ENCODE peak calls at places on chromosomes 13 and 19, in ten cellular contexts. E, B, U, L, W, Q, H, T, G and Z are unnamed samples.

GRCh38 chr19:54415208-54415900 is at the start of gene TTYH1:
- DNase-seq in Q (no peak), B (no peak), E (peak; percentile 78), L (no peak), W (no peak), G (no peak), U (no peak), T (peak; percentile 44), H (no peak), Z (no peak)

GRCh38 chr13:92103673-92104296 is 705.4 kb downstream of the GPC5 start:
- DNase-seq in Q (no peak), B (peak; percentile 88), G (no peak), L (no peak), U (no peak), W (no peak), H (no peak), E (no peak), T (no peak), Z (peak; percentile 8)

GRCh38 chr13:111156421-111156820 is 41.3 kb downstream of the ARHGEF7 start:
- DNase-seq in Q (no peak), H (no peak), L (no peak), G (no peak), U (no peak), B (no peak), E (no peak), W (no peak), T (no peak), Z (no peak)

GRCh38 chr19:14333101-14333871 is 48.0 kb upstream of the ADGRE5 start:
- DNase-seq in G (no peak), B (no peak), T (no peak), W (no peak), Q (no peak), E (peak; percentile 59), L (no peak), U (no peak), H (no peak), Z (peak; percentile 19)

GRCh38 chr19:27892500-27892899 is 1320.5 kb downstream of the UQCRFS1 start:
- DNase-seq in T (no peak), H (no peak), L (no peak), W (no peak), U (no peak), Q (no peak), B (no peak), G (no peak), E (no peak), Z (no peak)

GRCh38 chr19:55640577-55641375 is at the start of gene ZNF580:
- DNase-seq in E (peak; percentile 78), W (no peak), H (peak; percentile 62), U (peak; percentile 63), T (peak; percentile 49), B (peak; percentile 85), Q (peak; percentile 61), G (no peak), L (peak; percentile 73), Z (peak; percentile 73)

GRCh38 chr13:40442191-40442590 is 224.2 kb downstream of the FOXO1 start:
- DNase-seq in E (no peak), Q (no peak), W (no peak), U (no peak), G (no peak), L (no peak), B (no peak), T (no peak), H (no peak), Z (peak; percentile 32)

GRCh38 chr19:50874185-50874584 is 946 bp downstream of the KLK2 start:
- DNase-seq in Q (no peak), W (no peak), U (no peak), H (no peak), B (no peak), T (no peak), L (no peak), E (no peak), G (no peak), Z (no peak)

DNA sequence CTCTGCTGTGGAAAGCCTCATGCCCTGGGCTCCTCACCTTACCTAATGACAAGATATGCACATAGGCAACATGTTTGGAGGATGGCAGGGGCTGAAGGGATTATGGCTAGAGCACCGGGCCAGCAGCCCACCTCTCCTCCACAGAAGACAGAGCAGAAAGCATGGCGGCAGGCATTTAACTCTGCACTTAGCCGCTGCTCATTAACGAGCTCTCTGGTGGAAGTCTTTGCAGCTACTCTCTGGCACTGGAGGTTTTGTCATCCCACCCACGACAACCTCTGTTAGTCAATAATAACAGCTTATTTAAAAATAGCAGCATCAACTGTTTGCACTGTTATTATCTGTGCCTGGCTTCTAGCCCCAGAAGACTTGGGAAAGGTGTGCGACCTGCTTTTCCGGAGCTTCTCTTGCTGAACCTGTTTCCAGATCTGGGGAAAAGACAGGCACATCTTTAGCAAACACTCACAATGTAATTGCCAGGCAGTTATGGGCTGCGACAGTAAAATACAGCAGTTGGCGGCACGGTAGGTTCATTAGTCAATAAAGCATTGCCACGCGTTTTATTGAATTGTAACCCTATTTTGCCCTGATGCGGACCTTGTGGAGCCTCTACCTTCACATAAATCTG is 223.5 kb upstream of the TSHZ3 start:
- DNase-seq in W (no peak), B (no peak), U (no peak), L (no peak), T (no peak), H (no peak), E (peak; percentile 23), Q (no peak), G (no peak), Z (no peak)
- H3K36me3 ChIP-seq in W (no peaks in the 10 kb centered on the region), B (no peaks in the 10 kb centered on the region), U (no peaks in the 10 kb centered on the region), L (no peaks in the 10 kb centered on the region), T (no peaks in the 10 kb centered on the region), H (no peaks in the 10 kb centered on the region), E (no peaks in the 10 kb centered on the region), Q (no peaks in the 10 kb centered on the region), G (no peaks in the 10 kb centered on the region), Z (no peaks in the 10 kb centered on the region)

GRCh38 chr13:95155093-95155492 is 146.2 kb downstream of the ABCC4 start:
- DNase-seq in L (no peak), W (no peak), H (no peak), U (no peak), G (no peak), B (no peak), E (no peak), Q (no peak), T (no peak), Z (no peak)

GRCh38 chr13:95156208-95156607 is 145.0 kb downstream of the ABCC4 start:
- DNase-seq in L (no peak), G (peak; percentile 43), T (no peak), W (no peak), Q (no peak), U (no peak), B (no peak), H (no peak), E (no peak), Z (no peak)

GRCh38 chr13:95164830-95165229 is 136.4 kb downstream of the ABCC4 start:
- DNase-seq in L (no peak), Q (no peak), T (no peak), G (no peak), W (no peak), U (no peak), H (no peak), B (no peak), E (no peak), Z (no peak)

GRCh38 chr13:95155504-95155903 is 145.7 kb downstream of the ABCC4 start:
- DNase-seq in E (no peak), H (no peak), L (no peak), T (no peak), Q (no peak), U (no peak), W (no peak), G (no peak), B (no peak), Z (no peak)

GRCh38 chr13:95160112-95160906 is 140.9 kb downstream of the ABCC4 start:
- DNase-seq in T (no peak), H (no peak), G (peak; percentile 55), B (no peak), L (no peak), E (no peak), Q (no peak), W (no peak), U (no peak), Z (peak; percentile 93)
- TF ChIP-seq CTCF in T (no peak), H (no peak), G (no peak), B (no peak), L (no peak), E (no peak), Q (no peak), W (no peak), U (no peak), Z (no peak)

DNA sequence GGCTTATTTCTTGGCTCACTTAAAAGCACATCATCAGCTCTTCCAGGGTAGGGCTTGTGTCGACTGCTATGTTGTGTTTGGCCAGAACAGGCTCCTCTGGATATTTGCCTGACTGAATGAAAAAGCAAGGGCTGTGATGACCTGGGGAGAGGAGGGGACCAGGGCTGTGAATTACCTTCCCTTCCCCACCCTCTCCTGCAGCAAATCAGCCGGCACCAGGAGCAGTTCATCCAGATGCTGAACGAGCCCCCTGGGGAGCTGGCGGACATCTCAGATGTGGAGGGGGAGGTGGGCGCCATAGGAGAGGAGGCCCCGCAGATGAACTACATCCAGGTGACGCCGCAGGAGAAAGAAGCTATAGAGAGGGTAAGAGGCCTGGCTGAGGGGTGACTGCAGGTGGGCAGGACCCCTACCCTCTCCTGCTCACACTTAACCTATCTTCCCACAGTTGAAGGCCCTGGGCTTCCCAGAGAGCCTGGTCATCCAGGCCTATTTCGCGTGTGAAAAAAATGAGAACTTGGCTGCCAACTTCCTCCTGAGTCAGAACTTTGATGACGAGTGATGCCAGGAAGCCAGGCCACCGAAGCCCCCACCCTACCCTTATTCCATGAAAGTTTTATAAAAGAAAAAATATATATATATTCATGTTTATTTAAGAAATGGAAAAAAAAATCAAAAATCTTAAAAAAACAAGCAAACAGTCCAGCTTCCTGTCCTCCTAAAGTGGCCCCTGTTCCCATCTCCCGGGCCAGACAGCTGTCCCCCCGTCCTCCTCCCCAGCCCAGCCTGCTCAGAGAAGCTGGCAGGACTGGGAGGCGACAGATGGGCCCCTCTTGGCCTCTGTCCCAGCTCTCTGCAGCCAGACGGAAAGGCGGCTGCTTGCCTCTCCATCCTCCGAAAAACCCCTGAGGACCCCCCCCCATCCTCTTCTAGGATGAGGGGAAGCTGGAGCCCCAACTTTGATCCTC is 4.3 kb downstream of the GADD45GIP1 start:
- DNase-seq in H (no peak), G (peak; percentile 61), U (no peak), W (no peak), Q (no peak), T (no peak), L (no peak), E (no peak), B (no peak), Z (peak; percentile 77)
- H3K36me3 ChIP-seq in H (peaks cover 8% of the 10 kb centered on the region), G (peaks cover 39% of the 10 kb centered on the region), U (peaks cover 17% of the 10 kb centered on the region), W (peaks cover 51% of the 10 kb centered on the region), Q (peaks cover 29% of the 10 kb centered on the region), T (peaks cover 29% of the 10 kb centered on the region), L (peaks cover 74% of the 10 kb centered on the region), E (no peaks in the 10 kb centered on the region), B (peaks cover 4% of the 10 kb centered on the region), Z (peaks cover 36% of the 10 kb centered on the region)

DNA sequence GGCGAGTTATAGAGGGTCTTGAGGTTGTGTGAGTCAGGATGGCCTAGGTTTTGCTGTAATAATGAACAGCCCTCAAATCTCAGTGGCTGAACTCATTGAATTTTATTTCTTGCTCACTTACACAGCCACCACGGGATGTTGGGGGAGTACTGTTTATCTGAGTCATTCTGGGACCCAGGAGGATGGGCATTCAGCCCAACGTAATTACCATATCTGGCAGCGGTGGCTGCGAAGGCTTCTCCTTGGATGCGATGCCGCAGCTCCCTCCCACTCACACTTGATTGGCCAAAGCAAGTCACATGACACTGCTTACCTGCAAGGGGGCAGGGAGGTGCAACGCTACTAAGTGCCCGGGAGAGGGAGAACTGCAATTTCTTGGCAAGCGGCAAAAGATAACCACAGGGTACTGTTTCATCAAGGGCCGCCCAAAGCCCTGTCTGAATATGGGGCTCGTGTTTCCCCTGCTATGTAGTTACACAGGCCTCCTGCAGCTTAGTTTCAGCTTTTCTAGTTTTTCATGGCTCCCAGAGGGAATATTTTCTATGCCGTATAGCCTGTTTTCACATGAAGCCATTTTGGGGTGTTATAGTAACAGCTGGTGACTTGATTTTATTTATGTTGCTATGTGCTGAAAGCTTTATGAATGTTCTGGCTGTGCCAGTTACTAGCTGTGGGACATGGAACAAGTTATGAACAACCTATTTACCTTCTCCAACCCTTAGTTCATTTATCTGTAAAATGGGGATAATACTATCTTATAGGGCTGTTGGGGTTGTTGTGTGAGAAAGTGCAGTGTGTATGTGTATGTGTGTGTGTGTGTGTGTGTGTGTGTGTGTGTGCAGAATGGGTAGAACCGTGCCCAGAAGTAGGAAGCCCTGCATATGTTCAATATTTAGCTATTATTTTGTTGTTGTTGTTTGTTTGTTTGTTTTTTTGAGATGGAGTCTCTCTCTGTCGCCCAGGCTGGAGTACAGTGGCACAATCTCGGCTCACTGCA is 20.1 kb downstream of the ZSWIM9 start:
- DNase-seq in U (peak; percentile 37), T (peak; percentile 45), E (peak; percentile 81), W (no peak), B (peak; percentile 95), H (peak; percentile 44), L (no peak), Q (no peak), G (peak; percentile 87), Z (peak; percentile 17)
- TF ChIP-seq CTCF in U (no peak), T (no peak), E (peak; percentile 55), W (no peak), B (peak; percentile 65), H (no peak), L (no peak), Q (no peak), G (peak; percentile 43), Z (peak; percentile 16)